ENCODE peak calls at places on chromosomes 13 and 19, in six cellular contexts. T, J, Q, C, I and R are unnamed samples.
A peak's percentile ranks its signal among the peaks of the same experiment; 100 is the strongest.

GRCh38 chr19:14686411-14686810 is 3.4 kb upstream of the ZNF333 start:
- DNase-seq in C (no peak), Q (peak; percentile 62), T (no peak), J (no peak), I (peak; percentile 16), R (peak; percentile 25)

GRCh38 chr19:35789195-35789977 is 14.0 kb downstream of the ARHGAP33 start:
- DNase-seq in T (no peak), I (no peak), J (no peak), Q (no peak), C (peak; percentile 23), R (no peak)

GRCh38 chr13:113373811-113374485 is 10.0 kb upstream of the GRTP1 start:
- DNase-seq in Q (no peak), T (no peak), J (no peak), I (no peak), C (no peak), R (no peak)

GRCh38 chr19:19149402-19149801 is 11.1 kb upstream of the TMEM161A start:
- DNase-seq in T (no peak), J (no peak), C (no peak), I (no peak), Q (no peak), R (no peak)

GRCh38 chr13:102657630-102658029 is 37.2 kb downstream of the METTL21C start:
- DNase-seq in T (no peak), J (no peak), C (no peak), Q (no peak), I (no peak), R (peak; percentile 9)

GRCh38 chr19:20044663-20045062 is 5.4 kb upstream of the ZNF682 start:
- DNase-seq in C (no peak), T (no peak), I (no peak), J (no peak), Q (no peak), R (no peak)

GRCh38 chr13:93217701-93218100 is 8.9 kb upstream of the GPC6 start:
- DNase-seq in Q (no peak), I (no peak), C (no peak), J (no peak), T (no peak), R (peak; percentile 34)

GRCh38 chr19:662207-662961 is 630 bp downstream of the RNF126 start:
- DNase-seq in I (peak; percentile 58), Q (peak; percentile 38), C (peak; percentile 75), T (no peak), J (no peak), R (peak; percentile 37)

GRCh38 chr19:10747271-10747670 is 29.4 kb downstream of the DNM2 start:
- DNase-seq in T (no peak), C (no peak), Q (peak; percentile 57), I (no peak), J (no peak), R (no peak)

GRCh38 chr13:73544175-73544574 is 485.4 kb downstream of the KLF5 start:
- DNase-seq in T (no peak), I (no peak), J (no peak), C (no peak), Q (peak; percentile 27), R (no peak)

GRCh38 chr19:6219592-6220290 is 60.0 kb downstream of the MLLT1 start:
- DNase-seq in J (no peak), Q (no peak), I (no peak), C (no peak), T (peak; percentile 26), R (no peak)

GRCh38 chr19:6219147-6219525 is 60.6 kb downstream of the MLLT1 start:
- DNase-seq in J (no peak), C (no peak), Q (no peak), I (no peak), T (peak; percentile 21), R (no peak)

GRCh38 chr19:6221220-6221877 is 58.4 kb downstream of the MLLT1 start:
- DNase-seq in J (no peak), I (no peak), C (no peak), Q (no peak), T (no peak), R (no peak)

GRCh38 chr19:6221878-6222746 is 57.7 kb downstream of the MLLT1 start:
- DNase-seq in Q (no peak), T (no peak), I (no peak), C (no peak), J (no peak), R (no peak)

DNA sequence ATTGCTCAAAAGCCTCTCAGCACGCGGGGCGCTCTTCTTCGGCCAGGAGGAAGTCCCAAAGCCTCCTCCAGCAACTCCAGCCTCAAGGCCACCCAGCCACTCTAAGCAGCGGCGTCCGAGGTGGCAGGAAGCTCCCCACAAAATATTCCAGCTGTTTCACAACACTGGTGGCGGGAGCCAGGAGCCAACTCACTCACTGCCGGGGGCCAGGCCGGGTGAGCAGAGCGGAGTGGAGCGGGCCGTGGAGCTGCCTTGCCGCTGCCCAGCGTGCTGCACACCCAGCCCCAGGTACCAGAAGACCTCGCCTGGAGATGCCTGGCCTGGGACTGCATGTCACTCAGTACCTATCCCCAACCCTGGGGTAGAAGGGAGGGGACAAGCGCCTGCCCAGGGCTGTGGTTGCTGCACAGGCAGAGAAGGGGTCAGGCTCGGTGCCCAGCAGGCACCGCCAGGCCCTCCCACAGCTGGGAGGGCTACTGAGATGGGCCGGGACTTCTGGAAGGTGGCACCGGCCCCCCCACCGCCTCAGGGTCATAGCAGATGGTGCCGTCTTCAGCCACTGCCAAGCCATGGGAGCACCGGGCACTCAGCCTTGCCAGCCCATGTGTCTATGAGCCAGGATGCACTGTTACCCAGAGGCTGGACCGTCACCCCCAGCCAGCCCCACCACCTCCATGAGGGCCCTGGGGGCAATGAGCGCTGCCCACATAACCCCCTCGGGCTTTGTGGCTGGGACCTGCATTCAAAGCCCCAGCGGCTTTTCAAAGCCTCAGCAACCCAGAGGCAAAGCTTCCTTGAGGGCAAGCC is 59.2 kb downstream of the MLLT1 start:
- DNase-seq in T (peak; percentile 78), C (no peak), I (peak; percentile 78), J (no peak), Q (no peak), R (peak; percentile 71)
- TF ChIP-seq CTCF in T (no peak), C (no peak), I (no peak), J (no peak), Q (no peak), R (no peak)

GRCh38 chr19:51192689-51193088 is 32.2 kb upstream of the CD33 start:
- DNase-seq in T (no peak), I (no peak), C (no peak), Q (no peak), J (no peak), R (no peak)

GRCh38 chr19:51196181-51196580 is 28.7 kb upstream of the CD33 start:
- DNase-seq in T (no peak), J (no peak), C (no peak), I (no peak), Q (no peak), R (no peak)

GRCh38 chr19:51195616-51196015 is 29.3 kb upstream of the CD33 start:
- DNase-seq in Q (no peak), J (no peak), T (no peak), I (no peak), C (no peak), R (no peak)

GRCh38 chr19:51194527-51195315 is 30.2 kb upstream of the CD33 start:
- DNase-seq in Q (no peak), J (no peak), C (no peak), I (no peak), T (no peak), R (no peak)

DNA sequence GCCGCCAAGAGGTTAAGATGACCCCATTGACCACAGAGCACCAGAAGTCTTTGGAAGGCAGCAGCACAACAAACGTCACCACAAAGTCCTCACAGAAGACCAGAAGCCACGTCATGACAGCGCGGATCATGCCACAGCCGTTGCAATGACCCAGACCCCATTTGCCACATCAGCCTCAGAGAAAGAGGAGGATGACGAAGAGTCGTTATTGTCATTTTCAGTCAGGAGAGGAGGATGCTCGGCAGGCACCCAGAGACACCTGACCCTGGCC is 29.6 kb upstream of the CD33 start:
- DNase-seq in J (no peak), I (no peak), Q (no peak), C (no peak), T (no peak), R (no peak)
- H3K4me3 ChIP-seq in J (no peak overlapping the region), I (no peak overlapping the region), Q (no peak overlapping the region), C (no peak overlapping the region), T (no peak overlapping the region), R (no peak overlapping the region)

GRCh38 chr19:39824143-39825092 is 9.5 kb downstream of the DYRK1B start:
- DNase-seq in I (peak; percentile 89), T (peak; percentile 82), J (peak; percentile 72), C (peak; percentile 85), Q (peak; percentile 87), R (peak; percentile 92)
- TF ChIP-seq CTCF in I (no peak), T (peak; percentile 31), J (no peak), C (no peak), Q (no peak), R (no peak)

GRCh38 chr19:41928754-41929535 is 696 bp upstream of the ERFL start:
- DNase-seq in J (no peak), T (no peak), I (no peak), C (no peak), Q (no peak), R (no peak)
- H3K4me3 ChIP-seq in J (peak overlapping the region; percentile 36), T (no peak overlapping the region), I (peak overlapping the region; percentile 58), C (peak overlapping the region; percentile 19), Q (peak overlapping the region; percentile 71), R (peak overlapping the region; percentile 2)

GRCh38 chr19:2151339-2152229 is at the start of gene AP3D1:
- DNase-seq in I (peak; percentile 100), Q (peak; percentile 98), C (peak; percentile 100), T (peak; percentile 100), J (peak; percentile 99), R (peak; percentile 100)
- TF ChIP-seq CTCF in I (no peak), Q (no peak), C (no peak), T (peak; percentile 19), J (no peak), R (no peak)